ENCODE peak calls at places on chromosomes 3 and 15, in four cellular contexts. K, O, X and M are unnamed samples.

GRCh38 chr3:33064929-33065328 is 32.0 kb downstream of the GLB1 start:
- DNase-seq in K (no peak), O (no peak), X (peak; percentile 10), M (no peak)

GRCh38 chr3:98726084-98726483 is 37.1 kb upstream of the ST3GAL6 start:
- DNase-seq in K (peak; percentile 23), O (no peak), X (no peak), M (no peak)

GRCh38 chr3:129286081-129286480 is 7.4 kb downstream of the HMCES start:
- DNase-seq in K (no peak), O (no peak), X (no peak), M (peak; percentile 47)

GRCh38 chr3:157174265-157174615 is 14.3 kb upstream of the CCNL1 start:
- DNase-seq in K (no peak), O (no peak), X (no peak), M (no peak)

GRCh38 chr3:124034809-124035152 is 42.9 kb upstream of the ROPN1 start:
- DNase-seq in K (no peak), O (no peak), X (no peak), M (no peak)

GRCh38 chr3:5188419-5189405 is 1.2 kb downstream of the EDEM1 start:
- DNase-seq in K (peak; percentile 52), O (no peak), X (no peak), M (peak; percentile 30)

GRCh38 chr15:66452421-66452820 is 45.1 kb downstream of the SNAPC5 start:
- DNase-seq in K (no peak), O (no peak), X (no peak), M (peak; percentile 18)

GRCh38 chr3:46883252-46884185 is 6.0 kb downstream of the PTH1R start:
- DNase-seq in K (peak; percentile 34), O (no peak), X (no peak), M (peak; percentile 16)

GRCh38 chr3:69406156-69406555 is 20.3 kb upstream of the FRMD4B start:
- DNase-seq in K (peak; percentile 20), O (peak; percentile 28), X (no peak), M (peak; percentile 53)

GRCh38 chr3:11570789-11571495 is 72.8 kb downstream of the VGLL4 start:
- DNase-seq in K (no peak), O (no peak), X (no peak), M (peak; percentile 76)

GRCh38 chr3:140508545-140508944 is 169.3 kb upstream of the TRIM42 start:
- DNase-seq in K (no peak), O (no peak), X (no peak), M (no peak)